ENCODE peak calls at places on chromosome 21, in four cellular contexts. C, R, I and Y are unnamed samples. For H3K36me3, the result is how much of the 10 kb centered on the place peaks cover.

GRCh38 chr21:42703936-42704335 is 50.5 kb downstream of the PDE9A start:
- DNase-seq in R (no peak), I (no peak), C (no peak), Y (no peak)

GRCh38 chr21:32562426-32562825 is 22.9 kb downstream of the TCP10L start:
- DNase-seq in I (no peak), C (peak), R (peak), Y (no peak)

GRCh38 chr21:29072873-29073221 is 601 bp downstream of the CCT8 start:
- DNase-seq in I (no peak), R (peak), C (no peak), Y (no peak)

GRCh38 chr21:36203603-36203889 is 46.9 kb downstream of the DOP1B start:
- DNase-seq in I (no peak), C (no peak), R (no peak), Y (no peak)

GRCh38 chr21:35252831-35253230 is 203.7 kb upstream of the RUNX1 start:
- DNase-seq in C (no peak), R (no peak), I (no peak), Y (no peak)

GRCh38 chr21:9735421-9735961 is 785.9 kb upstream of the TPTE start:
- DNase-seq in C (no peak), I (peak), R (no peak), Y (no peak)

GRCh38 chr21:46172863-46173528 is 11.3 kb downstream of the SPATC1L start:
- DNase-seq in I (no peak), C (no peak), R (no peak), Y (no peak)

GRCh38 chr21:32094792-32095191 is 184.1 kb downstream of the MIS18A start:
- DNase-seq in R (peak), I (no peak), C (no peak), Y (no peak)

GRCh38 chr21:46436586-46436985 is 22.1 kb upstream of the DIP2A start:
- DNase-seq in C (no peak), R (no peak), I (no peak), Y (peak)

GRCh38 chr21:33844104-33844889 is 71.3 kb downstream of the ATP5PO start:
- DNase-seq in I (no peak), C (no peak), R (no peak), Y (no peak)

GRCh38 chr21:33840771-33841170 is 74.8 kb downstream of the ATP5PO start:
- DNase-seq in R (no peak), I (no peak), C (no peak), Y (no peak)

GRCh38 chr21:33839167-33839716 is 76.4 kb downstream of the ATP5PO start:
- DNase-seq in R (peak), C (no peak), I (no peak), Y (no peak)

GRCh38 chr21:33843216-33843615 is 72.4 kb downstream of the ATP5PO start:
- DNase-seq in I (no peak), R (no peak), C (peak), Y (no peak)

DNA sequence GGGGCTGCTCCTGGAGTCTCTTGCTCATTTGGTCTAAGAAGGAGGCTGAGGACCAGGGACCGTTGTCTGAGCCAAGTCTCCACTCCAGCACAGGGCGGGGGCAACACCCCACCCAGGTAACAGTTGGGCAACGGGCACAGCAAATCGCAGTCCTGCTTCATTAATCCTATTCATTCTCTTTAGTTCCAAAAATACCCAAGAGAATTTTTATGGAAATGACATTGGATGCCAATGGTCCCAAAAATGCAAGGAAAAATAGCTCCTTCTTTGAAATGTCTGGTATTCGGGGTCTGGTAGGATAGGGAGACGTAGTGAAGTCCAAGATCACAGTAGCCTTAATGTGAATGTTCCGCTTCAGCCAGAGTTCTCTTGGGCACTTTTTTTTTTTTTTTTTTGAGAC is 74.0 kb downstream of the ATP5PO start:
- DNase-seq in R (no peak), I (no peak), C (no peak), Y (no peak)
- H3K36me3 ChIP-seq in R (under half), I (under half), C (under half), Y (under half)

GRCh38 chr21:34113842-34114241 is 40.5 kb downstream of the MRPS6 start:
- DNase-seq in I (no peak), C (no peak), R (peak), Y (no peak)

GRCh38 chr21:34107606-34108005 is 34.2 kb downstream of the MRPS6 start:
- DNase-seq in C (no peak), I (no peak), R (no peak), Y (no peak)

GRCh38 chr21:34112316-34113033 is 39.1 kb downstream of the MRPS6 start:
- DNase-seq in R (no peak), C (no peak), I (no peak), Y (no peak)

GRCh38 chr21:34109075-34109474 is 35.7 kb downstream of the MRPS6 start:
- DNase-seq in C (no peak), R (no peak), I (no peak), Y (no peak)

DNA sequence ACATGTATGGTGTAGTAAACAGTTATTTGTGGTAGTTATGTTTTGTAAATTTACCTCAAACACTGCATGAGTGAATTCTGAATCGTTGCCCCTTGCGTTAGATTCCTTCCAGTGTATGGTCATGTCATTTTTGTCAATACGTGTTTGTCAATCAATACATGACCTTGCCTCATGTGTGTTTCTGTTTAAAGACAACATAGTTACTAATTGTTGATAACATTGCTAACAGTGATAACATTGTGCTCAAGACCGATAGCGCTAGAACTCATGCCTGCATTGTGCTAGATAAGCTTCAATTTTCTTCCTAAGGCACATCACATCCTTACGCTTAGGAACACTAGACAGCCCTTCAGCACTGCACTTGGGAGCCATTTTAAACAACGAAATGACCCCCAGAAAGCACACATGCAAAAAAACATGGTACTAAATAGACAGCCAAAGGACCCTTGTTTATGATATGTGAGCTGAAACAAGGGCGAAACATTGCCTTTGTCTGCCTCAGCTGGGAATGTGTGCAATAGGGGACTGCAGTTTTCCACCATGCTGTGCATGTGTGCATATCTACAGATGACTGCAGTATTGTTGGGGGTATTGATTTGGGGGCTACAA is 37.3 kb downstream of the MRPS6 start:
- DNase-seq in I (no peak), R (no peak), C (no peak), Y (no peak)
- TF ChIP-seq CTCF in I (no peak), R (no peak), C (no peak), Y (no peak)

GRCh38 chr21:44296916-44297315 is 2.9 kb upstream of the PFKL start:
- DNase-seq in I (no peak), R (no peak), C (no peak), Y (no peak)

GRCh38 chr21:44298301-44298700 is 1.6 kb upstream of the PFKL start:
- DNase-seq in R (no peak), C (no peak), I (no peak), Y (no peak)

GRCh38 chr21:44299085-44299457 is 782 bp upstream of the PFKL start:
- DNase-seq in I (no peak), R (no peak), C (no peak), Y (no peak)

GRCh38 chr21:44296103-44296519 is 3.7 kb upstream of the PFKL start:
- DNase-seq in C (no peak), R (no peak), I (no peak), Y (no peak)

DNA sequence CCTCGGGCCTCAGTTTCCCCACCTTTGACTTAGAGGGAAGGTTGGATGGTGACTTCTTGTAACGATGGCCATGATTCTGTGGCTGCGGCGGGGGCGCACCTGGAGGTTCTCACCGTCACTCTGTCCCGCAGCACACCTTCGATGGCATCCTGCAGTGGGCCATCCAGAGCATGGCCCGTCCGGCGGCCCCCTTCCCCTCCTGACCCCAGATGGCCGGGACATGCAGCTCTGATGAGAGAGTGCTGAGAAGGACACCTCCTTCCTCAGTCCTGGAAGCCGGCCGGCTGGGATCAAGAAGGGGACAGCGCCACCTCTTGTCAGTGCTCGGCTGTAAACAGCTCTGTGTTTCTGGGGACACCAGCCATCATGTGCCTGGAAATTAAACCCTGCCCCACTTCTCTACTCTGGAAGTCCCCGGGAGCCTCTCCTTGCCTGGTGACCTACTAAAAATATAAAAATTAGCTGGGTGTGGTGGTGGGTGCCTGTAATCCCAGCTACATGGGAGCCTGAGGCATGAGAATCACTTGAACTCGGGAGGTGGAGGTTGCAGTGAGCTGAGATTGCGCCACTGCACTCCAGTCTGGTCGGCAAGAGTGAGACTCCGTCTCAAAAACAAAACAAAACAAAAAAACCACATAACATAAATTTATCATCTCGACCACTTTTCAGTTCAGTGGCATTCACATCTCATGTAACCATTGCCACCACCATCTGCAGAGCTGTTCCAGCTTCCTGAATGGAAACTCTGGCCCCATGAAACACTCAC is 2.1 kb upstream of the PFKL start:
- DNase-seq in I (peak), R (peak), C (peak), Y (peak)
- H3K4me3 ChIP-seq in I (no peak), R (no peak), C (no peak), Y (no peak)

DNA sequence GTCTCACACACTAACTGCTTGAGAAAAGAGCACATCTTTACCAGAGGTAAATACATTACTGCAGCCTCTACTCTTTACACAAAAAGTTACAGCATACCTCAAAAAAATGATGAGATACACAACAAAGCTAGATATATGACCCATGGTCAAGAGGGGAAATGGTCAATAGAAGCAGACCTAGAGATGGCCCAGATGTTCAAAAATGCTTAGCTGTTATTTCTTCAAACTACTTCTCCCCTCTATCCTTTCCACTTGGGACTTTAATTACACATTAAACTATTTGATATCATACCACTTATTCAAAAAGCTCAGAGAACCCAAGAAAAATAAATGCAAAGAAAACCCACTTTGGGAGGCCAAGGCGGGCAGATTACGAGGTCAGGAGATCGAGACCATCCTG is 12.8 kb downstream of the BRWD1 start:
- DNase-seq in I (no peak), R (no peak), C (no peak), Y (no peak)
- H3K36me3 ChIP-seq in I (under half), R (under half), C (under half), Y (under half)

GRCh38 chr21:27764056-27764455 is 797.2 kb upstream of the ADAMTS5 start:
- DNase-seq in R (no peak), C (no peak), I (no peak), Y (no peak)

GRCh38 chr21:27759091-27759659 is 792.3 kb upstream of the ADAMTS5 start:
- DNase-seq in I (peak), R (peak), C (no peak), Y (no peak)

GRCh38 chr21:27761623-27762022 is 794.7 kb upstream of the ADAMTS5 start:
- DNase-seq in I (no peak), R (no peak), C (no peak), Y (peak)

GRCh38 chr21:27756191-27756590 is 789.3 kb upstream of the ADAMTS5 start:
- DNase-seq in C (no peak), I (no peak), R (no peak), Y (no peak)

DNA sequence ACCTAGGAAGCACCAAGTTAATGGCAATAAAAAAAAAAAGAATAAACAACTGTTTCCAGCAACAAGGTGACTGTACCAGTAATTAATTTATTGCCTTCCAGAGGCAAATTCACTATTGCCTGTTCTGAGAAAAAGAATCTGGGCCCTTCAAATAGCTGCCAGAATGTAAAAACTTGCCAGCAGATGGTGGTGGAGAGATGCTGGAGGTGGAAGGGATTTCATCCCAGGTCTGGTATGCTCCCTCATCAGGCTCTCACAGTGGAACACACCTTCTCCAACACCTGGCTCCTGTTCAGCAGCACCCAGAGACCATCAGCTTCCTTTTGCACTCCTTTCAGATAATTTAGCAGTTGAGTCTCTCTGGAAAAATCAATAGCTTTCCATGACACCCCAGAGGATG is 792.9 kb upstream of the ADAMTS5 start:
- DNase-seq in C (no peak), I (no peak), R (no peak), Y (no peak)
- TF ChIP-seq CTCF in C (no peak), I (no peak), R (peak), Y (no peak)